ENCODE peak calls at places on chromosomes 11 and 22, in ten cellular contexts. One of them, this sample, is unnamed.

GRCh38 chr22:45422237-45422983 is 8.9 kb downstream of the RIBC2 start:
- DNase-seq in brain microvascular endothelial cell: no peak
- DNase-seq in mucosa of descending colon: no peak
- DNase-seq in upper lobe of right lung: peak; percentile 39
- DNase-seq in fibroblast of the aortic adventitia: no peak
- DNase-seq in lower lobe of right lung: no peak
- DNase-seq in cardiac muscle cell: no peak
- DNase-seq in transverse colon: no peak
- DNase-seq in IMR-90: no peak
- DNase-seq in PC-3: no peak
- DNase-seq in this sample: no peak

GRCh38 chr22:20584029-20584871 is 76.8 kb downstream of the MED15 start:
- DNase-seq in brain microvascular endothelial cell: no peak
- DNase-seq in mucosa of descending colon: no peak
- DNase-seq in upper lobe of right lung: no peak
- DNase-seq in fibroblast of the aortic adventitia: no peak
- DNase-seq in lower lobe of right lung: peak; percentile 26
- DNase-seq in cardiac muscle cell: no peak
- DNase-seq in transverse colon: no peak
- DNase-seq in IMR-90: no peak
- DNase-seq in PC-3: no peak
- DNase-seq in this sample: no peak

GRCh38 chr22:30116362-30117117 is 36.3 kb downstream of the HORMAD2 start:
- DNase-seq in brain microvascular endothelial cell: peak; percentile 47
- DNase-seq in mucosa of descending colon: no peak
- DNase-seq in upper lobe of right lung: no peak
- DNase-seq in fibroblast of the aortic adventitia: peak; percentile 72
- DNase-seq in lower lobe of right lung: no peak
- DNase-seq in cardiac muscle cell: no peak
- DNase-seq in transverse colon: no peak
- DNase-seq in IMR-90: peak; percentile 78
- DNase-seq in PC-3: peak; percentile 57
- DNase-seq in this sample: peak; percentile 4

GRCh38 chr11:117908959-117909610 is 20.1 kb downstream of the TMPRSS13 start:
- DNase-seq in brain microvascular endothelial cell: no peak
- DNase-seq in mucosa of descending colon: no peak
- DNase-seq in upper lobe of right lung: no peak
- DNase-seq in fibroblast of the aortic adventitia: no peak
- DNase-seq in lower lobe of right lung: no peak
- DNase-seq in cardiac muscle cell: peak; percentile 51
- DNase-seq in transverse colon: no peak
- DNase-seq in IMR-90: no peak
- DNase-seq in PC-3: no peak
- DNase-seq in this sample: no peak

GRCh38 chr11:72920001-72920400 is 105.8 kb downstream of the ATG16L2 start:
- DNase-seq in brain microvascular endothelial cell: no peak
- DNase-seq in mucosa of descending colon: no peak
- DNase-seq in upper lobe of right lung: no peak
- DNase-seq in fibroblast of the aortic adventitia: no peak
- DNase-seq in lower lobe of right lung: no peak
- DNase-seq in cardiac muscle cell: no peak
- DNase-seq in transverse colon: no peak
- DNase-seq in IMR-90: no peak
- DNase-seq in PC-3: no peak
- DNase-seq in this sample: no peak

GRCh38 chr11:67640021-67640757 is 626 bp upstream of the TBX10 start:
- DNase-seq in brain microvascular endothelial cell: peak; percentile 24
- DNase-seq in mucosa of descending colon: peak; percentile 81
- DNase-seq in upper lobe of right lung: peak; percentile 84
- DNase-seq in fibroblast of the aortic adventitia: peak; percentile 58
- DNase-seq in lower lobe of right lung: peak; percentile 79
- DNase-seq in cardiac muscle cell: peak; percentile 77
- DNase-seq in transverse colon: peak; percentile 78
- DNase-seq in IMR-90: peak; percentile 33
- DNase-seq in PC-3: peak; percentile 57
- DNase-seq in this sample: no peak

GRCh38 chr22:26737262-26737661 is 79.9 kb downstream of the MIAT start:
- DNase-seq in brain microvascular endothelial cell: no peak
- DNase-seq in mucosa of descending colon: no peak
- DNase-seq in upper lobe of right lung: no peak
- DNase-seq in fibroblast of the aortic adventitia: no peak
- DNase-seq in lower lobe of right lung: no peak
- DNase-seq in cardiac muscle cell: no peak
- DNase-seq in transverse colon: no peak
- DNase-seq in IMR-90: no peak
- DNase-seq in PC-3: no peak
- DNase-seq in this sample: no peak

GRCh38 chr22:29203883-29204282 is 1.8 kb upstream of the EMID1 start:
- DNase-seq in brain microvascular endothelial cell: no peak
- DNase-seq in mucosa of descending colon: no peak
- DNase-seq in upper lobe of right lung: no peak
- DNase-seq in fibroblast of the aortic adventitia: no peak
- DNase-seq in lower lobe of right lung: no peak
- DNase-seq in cardiac muscle cell: no peak
- DNase-seq in transverse colon: no peak
- DNase-seq in IMR-90: no peak
- DNase-seq in PC-3: no peak
- DNase-seq in this sample: no peak

GRCh38 chr11:2828585-2829330 is 56.8 kb downstream of the CDKN1C start:
- DNase-seq in brain microvascular endothelial cell: no peak
- DNase-seq in mucosa of descending colon: no peak
- DNase-seq in upper lobe of right lung: no peak
- DNase-seq in fibroblast of the aortic adventitia: no peak
- DNase-seq in lower lobe of right lung: peak; percentile 11
- DNase-seq in cardiac muscle cell: no peak
- DNase-seq in transverse colon: no peak
- DNase-seq in IMR-90: no peak
- DNase-seq in PC-3: no peak
- DNase-seq in this sample: no peak

GRCh38 chr11:16792426-16792825 is 54.0 kb downstream of the C11orf58 start:
- DNase-seq in brain microvascular endothelial cell: no peak
- DNase-seq in mucosa of descending colon: no peak
- DNase-seq in upper lobe of right lung: no peak
- DNase-seq in fibroblast of the aortic adventitia: peak; percentile 59
- DNase-seq in lower lobe of right lung: no peak
- DNase-seq in cardiac muscle cell: no peak
- DNase-seq in transverse colon: no peak
- DNase-seq in IMR-90: no peak
- DNase-seq in PC-3: no peak
- DNase-seq in this sample: peak; percentile 54

GRCh38 chr22:49936018-49936972 is 17.9 kb downstream of the CRELD2 start:
- DNase-seq in brain microvascular endothelial cell: peak; percentile 52
- DNase-seq in mucosa of descending colon: peak; percentile 93
- DNase-seq in upper lobe of right lung: peak; percentile 98
- DNase-seq in fibroblast of the aortic adventitia: peak; percentile 92
- DNase-seq in lower lobe of right lung: peak; percentile 97
- DNase-seq in cardiac muscle cell: peak; percentile 90
- DNase-seq in transverse colon: peak; percentile 92
- DNase-seq in IMR-90: peak; percentile 86
- DNase-seq in PC-3: peak; percentile 57
- DNase-seq in this sample: peak; percentile 13

GRCh38 chr22:49934144-49934890 is 15.9 kb downstream of the CRELD2 start:
- DNase-seq in brain microvascular endothelial cell: no peak
- DNase-seq in mucosa of descending colon: peak; percentile 68
- DNase-seq in upper lobe of right lung: peak; percentile 92
- DNase-seq in fibroblast of the aortic adventitia: peak; percentile 32
- DNase-seq in lower lobe of right lung: peak; percentile 88
- DNase-seq in cardiac muscle cell: no peak
- DNase-seq in transverse colon: peak; percentile 75
- DNase-seq in IMR-90: peak; percentile 12
- DNase-seq in PC-3: peak; percentile 18
- DNase-seq in this sample: no peak

GRCh38 chr22:49935561-49935960 is 17.1 kb downstream of the CRELD2 start:
- DNase-seq in brain microvascular endothelial cell: no peak
- DNase-seq in mucosa of descending colon: no peak
- DNase-seq in upper lobe of right lung: no peak
- DNase-seq in fibroblast of the aortic adventitia: peak; percentile 57
- DNase-seq in lower lobe of right lung: no peak
- DNase-seq in cardiac muscle cell: no peak
- DNase-seq in transverse colon: no peak
- DNase-seq in IMR-90: no peak
- DNase-seq in PC-3: no peak
- DNase-seq in this sample: no peak

GRCh38 chr22:49933236-49933921 is 14.9 kb downstream of the CRELD2 start:
- DNase-seq in brain microvascular endothelial cell: no peak
- DNase-seq in mucosa of descending colon: peak; percentile 49
- DNase-seq in upper lobe of right lung: peak; percentile 75
- DNase-seq in fibroblast of the aortic adventitia: no peak
- DNase-seq in lower lobe of right lung: no peak
- DNase-seq in cardiac muscle cell: no peak
- DNase-seq in transverse colon: peak; percentile 66
- DNase-seq in IMR-90: no peak
- DNase-seq in PC-3: no peak
- DNase-seq in this sample: no peak

GRCh38 chr22:49934891-49935557 is 16.6 kb downstream of the CRELD2 start:
- DNase-seq in brain microvascular endothelial cell: no peak
- DNase-seq in mucosa of descending colon: peak; percentile 92
- DNase-seq in upper lobe of right lung: peak; percentile 95
- DNase-seq in fibroblast of the aortic adventitia: peak; percentile 65
- DNase-seq in lower lobe of right lung: peak; percentile 90
- DNase-seq in cardiac muscle cell: peak; percentile 54
- DNase-seq in transverse colon: peak; percentile 92
- DNase-seq in IMR-90: peak; percentile 39
- DNase-seq in PC-3: no peak
- DNase-seq in this sample: no peak
- H3K4me3 ChIP-seq in brain microvascular endothelial cell: no peak overlapping the region
- H3K4me3 ChIP-seq in mucosa of descending colon: no peak overlapping the region
- H3K4me3 ChIP-seq in upper lobe of right lung: peak overlapping the region; percentile 63
- H3K4me3 ChIP-seq in fibroblast of the aortic adventitia: peak overlapping the region; percentile 62
- H3K4me3 ChIP-seq in lower lobe of right lung: peak overlapping the region; percentile 66
- H3K4me3 ChIP-seq in cardiac muscle cell: no peak overlapping the region
- H3K4me3 ChIP-seq in transverse colon: peak overlapping the region; percentile 44
- H3K4me3 ChIP-seq in IMR-90: peak overlapping the region; percentile 30
- H3K4me3 ChIP-seq in PC-3: no peak overlapping the region
- H3K4me3 ChIP-seq in this sample: peak overlapping the region; percentile 37

DNA sequence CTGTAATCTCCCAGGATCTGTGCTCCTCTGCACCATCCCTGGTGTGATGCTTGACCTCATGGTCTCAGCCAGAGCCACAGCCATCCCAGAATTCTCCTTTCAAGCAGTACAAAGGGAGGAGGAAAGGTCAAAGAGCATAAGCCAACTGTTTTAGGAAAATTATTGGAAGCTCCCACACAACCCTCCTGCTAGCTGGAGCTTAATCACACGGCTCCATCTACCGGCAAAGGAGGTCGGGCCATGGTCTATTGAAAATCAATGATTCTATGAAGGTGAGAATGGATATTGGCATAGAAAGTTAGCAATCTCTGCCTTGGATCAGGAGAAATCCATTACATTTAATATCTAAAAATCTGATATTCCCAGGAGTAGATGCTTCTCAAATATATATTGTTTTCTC is 259.5 kb downstream of the NTM start:
- DNase-seq in brain microvascular endothelial cell: no peak
- DNase-seq in mucosa of descending colon: no peak
- DNase-seq in upper lobe of right lung: no peak
- DNase-seq in fibroblast of the aortic adventitia: no peak
- DNase-seq in lower lobe of right lung: no peak
- DNase-seq in cardiac muscle cell: no peak
- DNase-seq in transverse colon: no peak
- DNase-seq in IMR-90: no peak
- DNase-seq in PC-3: no peak
- DNase-seq in this sample: no peak
- TF ChIP-seq CTCF in brain microvascular endothelial cell: peak; percentile 70
- TF ChIP-seq CTCF in mucosa of descending colon: no peak
- TF ChIP-seq CTCF in upper lobe of right lung: no peak
- TF ChIP-seq CTCF in fibroblast of the aortic adventitia: no peak
- TF ChIP-seq CTCF in lower lobe of right lung: no peak
- TF ChIP-seq CTCF in cardiac muscle cell: no peak
- TF ChIP-seq CTCF in transverse colon: no peak
- TF ChIP-seq CTCF in IMR-90: no peak
- TF ChIP-seq CTCF in PC-3: peak; percentile 20
- TF ChIP-seq CTCF in this sample: peak; percentile 42

GRCh38 chr11:124644426-124645280 is 22.0 kb downstream of the TBRG1 start:
- DNase-seq in brain microvascular endothelial cell: peak; percentile 81
- DNase-seq in mucosa of descending colon: peak; percentile 54
- DNase-seq in upper lobe of right lung: peak; percentile 64
- DNase-seq in fibroblast of the aortic adventitia: peak; percentile 85
- DNase-seq in lower lobe of right lung: peak; percentile 51
- DNase-seq in cardiac muscle cell: peak; percentile 60
- DNase-seq in transverse colon: peak; percentile 46
- DNase-seq in IMR-90: peak; percentile 88
- DNase-seq in PC-3: peak; percentile 72
- DNase-seq in this sample: peak; percentile 88

GRCh38 chr11:124646148-124646547 is 23.5 kb downstream of the TBRG1 start:
- DNase-seq in brain microvascular endothelial cell: no peak
- DNase-seq in mucosa of descending colon: no peak
- DNase-seq in upper lobe of right lung: no peak
- DNase-seq in fibroblast of the aortic adventitia: no peak
- DNase-seq in lower lobe of right lung: no peak
- DNase-seq in cardiac muscle cell: no peak
- DNase-seq in transverse colon: no peak
- DNase-seq in IMR-90: no peak
- DNase-seq in PC-3: no peak
- DNase-seq in this sample: no peak

GRCh38 chr11:124643605-124644425 is 21.2 kb downstream of the TBRG1 start:
- DNase-seq in brain microvascular endothelial cell: peak; percentile 96
- DNase-seq in mucosa of descending colon: no peak
- DNase-seq in upper lobe of right lung: no peak
- DNase-seq in fibroblast of the aortic adventitia: peak; percentile 99
- DNase-seq in lower lobe of right lung: no peak
- DNase-seq in cardiac muscle cell: no peak
- DNase-seq in transverse colon: no peak
- DNase-seq in IMR-90: peak; percentile 97
- DNase-seq in PC-3: no peak
- DNase-seq in this sample: peak; percentile 73

GRCh38 chr11:124643042-124643604 is 20.5 kb downstream of the TBRG1 start:
- DNase-seq in brain microvascular endothelial cell: no peak
- DNase-seq in mucosa of descending colon: no peak
- DNase-seq in upper lobe of right lung: no peak
- DNase-seq in fibroblast of the aortic adventitia: no peak
- DNase-seq in lower lobe of right lung: no peak
- DNase-seq in cardiac muscle cell: no peak
- DNase-seq in transverse colon: no peak
- DNase-seq in IMR-90: no peak
- DNase-seq in PC-3: no peak
- DNase-seq in this sample: no peak

DNA sequence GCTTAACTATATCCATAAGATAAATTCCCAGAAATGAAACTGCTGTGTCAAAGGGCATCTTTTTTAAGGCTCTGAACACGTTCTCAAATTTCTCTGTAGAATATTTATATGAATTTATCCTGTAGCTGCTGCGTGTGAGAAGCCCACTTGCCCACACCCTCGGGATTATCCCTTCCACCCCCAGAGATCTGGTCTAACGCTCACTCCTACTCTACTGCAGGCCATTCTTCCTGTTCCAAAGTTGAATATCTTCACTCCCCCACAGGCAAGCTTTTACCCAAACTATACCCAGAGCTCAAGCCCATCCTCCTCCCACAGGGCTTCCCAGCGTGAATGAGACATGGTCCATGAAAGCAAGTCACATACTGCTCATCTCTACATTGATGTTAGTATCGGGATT is 24.9 kb downstream of the SIAE start:
- DNase-seq in brain microvascular endothelial cell: no peak
- DNase-seq in mucosa of descending colon: no peak
- DNase-seq in upper lobe of right lung: no peak
- DNase-seq in fibroblast of the aortic adventitia: no peak
- DNase-seq in lower lobe of right lung: no peak
- DNase-seq in cardiac muscle cell: no peak
- DNase-seq in transverse colon: no peak
- DNase-seq in IMR-90: no peak
- DNase-seq in PC-3: no peak
- DNase-seq in this sample: no peak
- H3K4me3 ChIP-seq in brain microvascular endothelial cell: no peak overlapping the region
- H3K4me3 ChIP-seq in mucosa of descending colon: no peak overlapping the region
- H3K4me3 ChIP-seq in upper lobe of right lung: no peak overlapping the region
- H3K4me3 ChIP-seq in fibroblast of the aortic adventitia: no peak overlapping the region
- H3K4me3 ChIP-seq in lower lobe of right lung: no peak overlapping the region
- H3K4me3 ChIP-seq in cardiac muscle cell: no peak overlapping the region
- H3K4me3 ChIP-seq in transverse colon: no peak overlapping the region
- H3K4me3 ChIP-seq in IMR-90: no peak overlapping the region
- H3K4me3 ChIP-seq in PC-3: no peak overlapping the region
- H3K4me3 ChIP-seq in this sample: no peak overlapping the region

GRCh38 chr11:121664144-121664543 is 211.4 kb upstream of the SORL1-AS1 start:
- DNase-seq in brain microvascular endothelial cell: no peak
- DNase-seq in mucosa of descending colon: no peak
- DNase-seq in upper lobe of right lung: no peak
- DNase-seq in fibroblast of the aortic adventitia: no peak
- DNase-seq in lower lobe of right lung: no peak
- DNase-seq in cardiac muscle cell: no peak
- DNase-seq in transverse colon: no peak
- DNase-seq in IMR-90: no peak
- DNase-seq in PC-3: no peak
- DNase-seq in this sample: no peak
- TF ChIP-seq CTCF in brain microvascular endothelial cell: no peak
- TF ChIP-seq CTCF in mucosa of descending colon: no peak
- TF ChIP-seq CTCF in upper lobe of right lung: no peak
- TF ChIP-seq CTCF in fibroblast of the aortic adventitia: no peak
- TF ChIP-seq CTCF in lower lobe of right lung: no peak
- TF ChIP-seq CTCF in cardiac muscle cell: no peak
- TF ChIP-seq CTCF in transverse colon: no peak
- TF ChIP-seq CTCF in IMR-90: no peak
- TF ChIP-seq CTCF in PC-3: no peak
- TF ChIP-seq CTCF in this sample: no peak